ENCODE peak calls at places on chromosomes 11 and 22, in nine cellular contexts. V, P, B, D, Q, H, A, S and R are unnamed samples.

GRCh38 chr11:96340555-96340885 is 2.5 kb downstream of the MAML2 start:
- DNase-seq in V (peak; percentile 74), P (no peak), B (peak; percentile 69), D (no peak), Q (no peak), H (no peak), A (no peak), S (no peak), R (no peak)

GRCh38 chr22:39135092-39135896 is 17.2 kb downstream of the CBX7 start:
- DNase-seq in V (peak; percentile 45), P (no peak), B (no peak), D (peak; percentile 81), Q (no peak), H (no peak), A (peak; percentile 7), S (no peak), R (no peak)

GRCh38 chr11:86869966-86870570 is 69.7 kb downstream of the PRSS23 start:
- DNase-seq in V (peak; percentile 88), P (peak; percentile 23), B (peak; percentile 84), D (no peak), Q (peak; percentile 28), H (peak; percentile 6), A (peak; percentile 41), S (peak; percentile 5), R (peak; percentile 38)

GRCh38 chr22:46788426-46789168 is 26.1 kb downstream of the TBC1D22A start:
- DNase-seq in V (no peak), P (no peak), B (no peak), D (no peak), Q (no peak), H (no peak), A (no peak), S (no peak), R (no peak)

GRCh38 chr11:7775689-7776088 is 21.1 kb downstream of the OR5P2 start:
- DNase-seq in V (no peak), P (no peak), B (no peak), D (no peak), Q (no peak), H (no peak), A (no peak), S (no peak), R (no peak)

GRCh38 chr22:48837341-48837935 is 990.2 kb downstream of the BRD1 start:
- DNase-seq in V (peak; percentile 7), P (no peak), B (no peak), D (peak; percentile 59), Q (no peak), H (no peak), A (no peak), S (no peak), R (no peak)

GRCh38 chr11:44983786-44984185 is 33.1 kb upstream of the TP53I11 start:
- DNase-seq in V (no peak), P (no peak), B (no peak), D (peak; percentile 65), Q (no peak), H (no peak), A (no peak), S (no peak), R (no peak)

GRCh38 chr11:46686886-46687810 is 13.3 kb downstream of the ARHGAP1 start:
- DNase-seq in V (peak; percentile 96), P (no peak), B (peak; percentile 94), D (no peak), Q (peak; percentile 2), H (no peak), A (no peak), S (no peak), R (peak; percentile 74)

GRCh38 chr11:102564110-102564509 is 33.6 kb upstream of the MMP7 start:
- DNase-seq in V (peak; percentile 87), P (no peak), B (peak; percentile 71), D (no peak), Q (no peak), H (no peak), A (peak; percentile 74), S (no peak), R (no peak)